ENCODE peak calls at places on chromosomes 7 and 10, in seven cellular contexts. B is AG08395; N is CD4-positive, alpha-beta T cell; Z is HL-60; J is ureter; F is HT-29; D is stimulated activated CD4-positive, alpha-beta T cell treated with anti-CD3 and anti-CD28 coated beads, Interleukin-2, amount 100 ng/mL, for 48 hours. E is an unnamed sample.

GRCh38 chr10:4765428-4765827 is 60.6 kb upstream of the AKR1E2 start:
- DNase-seq in B (no peak), N (no peak), Z (no peak), J (no peak), F (no peak), D (no peak), E (no peak)

GRCh38 chr10:131644287-131644686 is 256.5 kb upstream of the PPP2R2D start:
- DNase-seq in B (no peak), N (no peak), Z (no peak), J (no peak), F (no peak), D (no peak), E (no peak)

GRCh38 chr7:11539853-11540252 is 292.1 kb downstream of the THSD7A start:
- DNase-seq in B (no peak), N (no peak), Z (no peak), J (no peak), F (no peak), D (no peak), E (no peak)

GRCh38 chr7:155803418-155804376 is 8.6 kb downstream of the SHH start:
- DNase-seq in B (no peak), N (no peak), Z (peak; percentile 56), J (no peak), F (peak; percentile 91), D (no peak), E (no peak)

GRCh38 chr10:43683451-43684197 is 34.9 kb upstream of the ZNF32 start:
- DNase-seq in B (no peak), N (no peak), Z (no peak), J (no peak), F (peak; percentile 36), D (peak; percentile 30), E (no peak)

GRCh38 chr7:74306737-74307469 is 17.7 kb downstream of the CLIP2 start:
- DNase-seq in B (peak; percentile 86), N (no peak), Z (no peak), J (peak; percentile 53), F (no peak), D (no peak), E (no peak)

GRCh38 chr10:101063548-101064414 is 2.0 kb downstream of the KAZALD1 start:
- DNase-seq in B (no peak), N (no peak), Z (no peak), J (no peak), F (no peak), D (no peak), E (no peak)

GRCh38 chr10:62352356-62352963 is 21.7 kb upstream of the ZNF365 start:
- DNase-seq in B (peak; percentile 24), N (no peak), Z (no peak), J (no peak), F (no peak), D (no peak), E (no peak)

GRCh38 chr10:71032887-71033286 is 144.5 kb upstream of the PCBD1 start:
- DNase-seq in B (no peak), N (no peak), Z (no peak), J (no peak), F (no peak), D (no peak), E (no peak)

GRCh38 chr7:33195264-33195663 is 65.9 kb downstream of the BBS9 start:
- DNase-seq in B (peak; percentile 71), N (no peak), Z (no peak), J (no peak), F (no peak), D (no peak), E (no peak)

GRCh38 chr7:31488562-31489203 is 25.2 kb upstream of the ITPRID1 start:
- DNase-seq in B (peak; percentile 27), N (no peak), Z (peak; percentile 36), J (no peak), F (peak; percentile 74), D (peak; percentile 41), E (no peak)